ENCODE peak calls at places on chromosomes 11 and 22, in seven cellular contexts. V is HEK293T; K is NCI-H187; X is stimulated activated CD8-positive, alpha-beta memory T cell treated with anti-CD3 and anti-CD28 coated beads, Interleukin-4, amount 100 ng/mL, for 24 hours; B is HT-29; Y is LHCN-M2; O is occipital lobe. R is an unnamed sample.

GRCh38 chr22:37051629-37052385 is at the start of gene KCTD17:
- DNase-seq in K (no peak), O (peak; percentile 69), Y (peak; percentile 67), V (peak; percentile 95), B (peak; percentile 19), X (peak; percentile 75), R (peak; percentile 26)

GRCh38 chr11:1342946-1343345 is 33.5 kb upstream of the TOLLIP start:
- DNase-seq in V (no peak), O (no peak), K (no peak), X (no peak), B (no peak), Y (no peak), R (no peak)

GRCh38 chr22:33000342-33001280 is 57.6 kb downstream of the SYN3 start:
- DNase-seq in K (no peak), O (peak; percentile 35), Y (peak; percentile 32), X (no peak), V (peak; percentile 78), B (peak; percentile 28), R (peak; percentile 70)

GRCh38 chr11:97746832-97747231 is 1273.9 kb upstream of the CNTN5 start:
- DNase-seq in O (no peak), V (no peak), K (no peak), B (no peak), X (no peak), Y (no peak), R (no peak)

GRCh38 chr11:93686226-93686625 is 24.7 kb downstream of the CEP295 start:
- DNase-seq in B (no peak), O (no peak), K (no peak), Y (peak; percentile 24), V (no peak), X (no peak), R (no peak)

GRCh38 chr22:42277988-42278776 is 7.7 kb upstream of the TCF20 start:
- DNase-seq in X (no peak), B (peak; percentile 61), O (no peak), Y (peak; percentile 19), V (no peak), K (no peak), R (peak; percentile 31)

GRCh38 chr11:69057801-69058200 is 9.1 kb downstream of the TPCN2 start:
- DNase-seq in O (no peak), Y (no peak), B (no peak), X (no peak), K (no peak), V (no peak), R (no peak)

GRCh38 chr22:24426436-24426835 is 963 bp upstream of the ADORA2A start:
- DNase-seq in O (no peak), Y (no peak), V (no peak), K (no peak), X (no peak), B (no peak), R (no peak)

GRCh38 chr22:33302549-33302948 is 244.4 kb upstream of the SYN3 start:
- DNase-seq in K (no peak), B (no peak), O (no peak), Y (no peak), X (no peak), V (no peak), R (no peak)

GRCh38 chr11:116312560-116313340 is 460.0 kb downstream of the BUD13 start:
- DNase-seq in X (no peak), K (no peak), Y (no peak), V (no peak), B (peak; percentile 41), O (peak; percentile 56), R (peak; percentile 65)

R was measured in tibial nerve.